ENCODE peak calls at places on chromosomes 7 and 10, in nine cellular contexts. I is AG09319, Y is body of pancreas, L is EH, U is SJSA1, Q is neural progenitor cell, K is NCI-H1105 treated with DMSO at 0.1 percent for 48 hours, H is SK-N-SH, T is HFF-Myc. D is an unnamed sample.

GRCh38 chr7:138565451-138566114 is 105.5 kb downstream of the TRIM24 start:
- DNase-seq in U (no peak), Q (peak), K (no peak), L (peak), I (no peak), T (no peak), Y (no peak), H (no peak), D (peak)

GRCh38 chr10:103566536-103566935 is 73.0 kb downstream of the NEURL1 start:
- DNase-seq in I (no peak), T (no peak), L (peak), H (no peak), K (no peak), Y (no peak), Q (no peak), U (no peak), D (no peak)

GRCh38 chr10:129193148-129193547 is 273.9 kb upstream of the MGMT start:
- DNase-seq in H (no peak), K (no peak), Q (no peak), Y (no peak), I (no peak), U (no peak), L (no peak), T (no peak), D (no peak)

GRCh38 chr7:68699090-68699711 is 899.1 kb upstream of the AUTS2 start:
- DNase-seq in Q (no peak), K (no peak), U (peak), T (no peak), Y (no peak), H (no peak), I (no peak), L (peak), D (no peak)

GRCh38 chr10:77715081-77715480 is 77.5 kb upstream of the KCNMA1 start:
- DNase-seq in K (no peak), Y (no peak), U (no peak), T (no peak), L (no peak), I (no peak), H (no peak), Q (no peak), D (no peak)

GRCh38 chr10:2210083-2210482 is 472.8 kb upstream of the ADARB2 start:
- DNase-seq in H (no peak), L (no peak), Y (no peak), U (no peak), Q (no peak), T (no peak), I (no peak), K (no peak), D (no peak)

GRCh38 chr10:3623746-3624145 is 161.3 kb downstream of the KLF6 start:
- DNase-seq in Y (peak), Q (no peak), K (no peak), L (peak), I (peak), T (no peak), H (no peak), U (peak), D (no peak)

GRCh38 chr7:148014473-148014872 is 576.1 kb upstream of the C7orf33 start:
- DNase-seq in Y (no peak), H (no peak), U (no peak), L (no peak), I (no peak), K (peak), Q (no peak), T (no peak), D (no peak)

GRCh38 chr10:132556994-132557441 is 19.4 kb downstream of the INPP5A start:
- DNase-seq in H (peak), T (no peak), K (no peak), Q (no peak), L (no peak), U (no peak), Y (no peak), I (no peak), D (peak)

GRCh38 chr10:130686680-130687300 is 550.6 kb downstream of the GLRX3 start:
- DNase-seq in H (peak), I (no peak), K (peak), U (no peak), Q (peak), L (no peak), T (no peak), Y (peak), D (peak)

GRCh38 chr10:122490786-122491680 is 29.7 kb downstream of the HTRA1 start:
- DNase-seq in I (no peak), U (no peak), Q (no peak), Y (no peak), L (peak), H (no peak), K (no peak), T (no peak), D (no peak)

GRCh38 chr7:44306608-44307007 is 18.8 kb downstream of the CAMK2B start:
- DNase-seq in T (no peak), Y (no peak), L (no peak), U (no peak), K (no peak), I (no peak), H (no peak), Q (no peak), D (peak)

GRCh38 chr7:7564323-7564780 is 2.3 kb upstream of the MIOS start:
- DNase-seq in K (no peak), I (no peak), Y (no peak), L (peak), H (no peak), U (peak), Q (no peak), T (peak), D (peak)

GRCh38 chr10:76049581-76050290 is 618.3 kb downstream of the LRMDA start:
- DNase-seq in I (peak), Y (no peak), K (no peak), H (no peak), Q (no peak), U (no peak), L (peak), T (no peak), D (no peak)

GRCh38 chr7:30168800-30169584 is 34.2 kb downstream of the MTURN start:
- DNase-seq in K (no peak), Q (peak), L (peak), T (peak), U (no peak), Y (no peak), H (no peak), I (peak), D (peak)

D was measured in adrenal gland.